ENCODE peak calls at places on chromosomes 4 and X, in eight cellular contexts. D is HepG2; J is activated CD4-positive, alpha-beta T cell treated with anti-CD3 and anti-CD28 coated beads, Interleukin-2, amount 50 U/mL, for 4 hours; C is non-pigmented ciliary epithelial cell; E is Right ventricle myocardium superior; A is H9; Z is myocyte; O is Karpas-422. I is an unnamed sample.

GRCh38 chr4:183607894-183608293 is 51.1 kb downstream of the RWDD4 start:
- DNase-seq in J (no peak), O (no peak), E (no peak), C (no peak), Z (no peak), D (no peak), A (no peak), I (no peak)

GRCh38 chr4:85398276-85398675 is 76.7 kb upstream of the ARHGAP24 start:
- DNase-seq in D (no peak), O (no peak), E (peak), C (peak), A (no peak), Z (peak), J (no peak), I (no peak)

GRCh38 chr4:38157592-38157991 is 197.4 kb downstream of the PTTG2 start:
- DNase-seq in J (no peak), D (no peak), A (no peak), E (no peak), O (no peak), Z (no peak), C (no peak), I (no peak)

GRCh38 chr4:180962268-180962667 is 1280.9 kb upstream of the TENM3 start:
- DNase-seq in C (no peak), Z (no peak), D (no peak), E (no peak), O (no peak), J (no peak), A (no peak), I (no peak)

GRCh38 chrX:43564953-43565352 is 91.1 kb upstream of the MAOA start:
- DNase-seq in D (no peak), O (no peak), C (no peak), A (no peak), Z (no peak), J (no peak), E (no peak), I (no peak)

GRCh38 chr4:59960143-59960542 is 1240.0 kb upstream of the ADGRL3 start:
- DNase-seq in J (no peak), E (peak), D (no peak), O (no peak), C (no peak), Z (no peak), A (no peak), I (no peak)

GRCh38 chr4:188041721-188042120 is 46.1 kb downstream of the ZFP42 start:
- DNase-seq in J (no peak), C (no peak), D (no peak), A (no peak), Z (no peak), E (no peak), O (no peak), I (no peak)

GRCh38 chr4:5446595-5446994 is 261.8 kb downstream of the EVC2 start:
- DNase-seq in D (no peak), C (no peak), O (no peak), J (no peak), E (no peak), A (no peak), Z (no peak), I (no peak)

GRCh38 chr4:74473155-74473811 is 28.3 kb downstream of the AREG start:
- DNase-seq in O (no peak), E (no peak), C (peak), D (peak), J (no peak), A (no peak), Z (peak), I (peak)

I was measured in ELR.